ENCODE peak calls at places on chromosome 12, in nine cellular contexts. Y, O, B, P, Q, Z, V, U and A are unnamed samples. For H3K27me3, the result is how much of the 10 kb centered on the place peaks cover.

GRCh38 chr12:87768884-87769283 is 260.3 kb downstream of the C12orf50 start:
- DNase-seq in Q (no peak), P (no peak), Y (no peak), Z (no peak), B (no peak), V (no peak), U (no peak), O (no peak), A (no peak)

GRCh38 chr12:22569253-22569652 is 24.9 kb upstream of the C2CD5 start:
- DNase-seq in V (no peak), Y (no peak), B (no peak), Q (no peak), O (no peak), Z (no peak), P (no peak), U (no peak), A (no peak)

GRCh38 chr12:65004270-65004669 is 116.8 kb downstream of the WIF1 start:
- DNase-seq in Y (no peak), O (no peak), U (no peak), V (no peak), Q (no peak), P (no peak), Z (no peak), B (no peak), A (no peak)

GRCh38 chr12:90801776-90802175 is 153.2 kb downstream of the CCER1 start:
- DNase-seq in Q (no peak), O (no peak), V (no peak), U (no peak), Z (no peak), Y (no peak), B (no peak), P (no peak), A (no peak)

GRCh38 chr12:113174461-113175384 is 10.6 kb downstream of the DDX54 start:
- DNase-seq in P (peak), Y (peak), U (no peak), O (peak), Q (peak), V (peak), B (peak), Z (peak), A (peak)

GRCh38 chr12:132218915-132219314 is 74.7 kb downstream of the NOC4L start:
- DNase-seq in B (no peak), Z (peak), P (peak), V (no peak), Y (peak), O (no peak), U (peak), Q (no peak), A (peak)

GRCh38 chr12:75482636-75483035 is 2.1 kb downstream of the GLIPR1 start:
- DNase-seq in O (no peak), Z (no peak), Y (no peak), V (no peak), P (no peak), U (no peak), Q (no peak), B (no peak), A (no peak)

GRCh38 chr12:1171657-1172056 is 180.6 kb downstream of the ERC1 start:
- DNase-seq in Y (no peak), B (no peak), U (no peak), O (no peak), V (no peak), Z (no peak), Q (no peak), P (peak), A (peak)

GRCh38 chr12:52359511-52360103 is 7.7 kb downstream of the KRT85 start:
- DNase-seq in Y (peak), Z (no peak), U (no peak), V (no peak), B (no peak), Q (no peak), O (no peak), P (no peak), A (no peak)

GRCh38 chr12:93741741-93742085 is 64.5 kb downstream of the CRADD start:
- DNase-seq in Q (no peak), V (no peak), P (peak), Y (no peak), B (no peak), Z (no peak), O (no peak), U (peak), A (no peak)

GRCh38 chr12:44616385-44616784 is 259.7 kb downstream of the NELL2 start:
- DNase-seq in Z (no peak), B (no peak), V (no peak), Q (no peak), Y (no peak), U (no peak), O (no peak), P (no peak), A (no peak)

GRCh38 chr12:120846721-120847120 is 57.4 kb downstream of the SPPL3 start:
- DNase-seq in O (no peak), P (no peak), B (no peak), Z (no peak), U (no peak), Q (no peak), Y (no peak), V (no peak), A (no peak)

GRCh38 chr12:65098364-65098763 is 22.7 kb downstream of the WIF1 start:
- DNase-seq in Q (no peak), U (no peak), P (no peak), Y (no peak), O (no peak), B (no peak), V (no peak), Z (no peak), A (no peak)

GRCh38 chr12:46814143-46814542 is 11.7 kb downstream of the SLC38A4 start:
- DNase-seq in Q (no peak), P (no peak), Y (no peak), B (no peak), V (no peak), O (no peak), Z (no peak), U (no peak), A (no peak)

GRCh38 chr12:40262657-40263056 is 37.9 kb downstream of the LRRK2 start:
- DNase-seq in O (no peak), Q (no peak), Y (no peak), B (no peak), U (no peak), Z (no peak), P (no peak), V (no peak), A (no peak)

GRCh38 chr12:98894412-98895085 is 249.5 kb downstream of the APAF1 start:
- DNase-seq in P (no peak), Q (no peak), U (no peak), Y (no peak), Z (peak), B (no peak), O (no peak), V (no peak), A (no peak)

GRCh38 chr12:122406701-122407154 is 15.7 kb downstream of the CLIP1 start:
- DNase-seq in Q (no peak), P (no peak), Z (no peak), O (no peak), Y (no peak), V (no peak), B (no peak), U (no peak), A (no peak)

DNA sequence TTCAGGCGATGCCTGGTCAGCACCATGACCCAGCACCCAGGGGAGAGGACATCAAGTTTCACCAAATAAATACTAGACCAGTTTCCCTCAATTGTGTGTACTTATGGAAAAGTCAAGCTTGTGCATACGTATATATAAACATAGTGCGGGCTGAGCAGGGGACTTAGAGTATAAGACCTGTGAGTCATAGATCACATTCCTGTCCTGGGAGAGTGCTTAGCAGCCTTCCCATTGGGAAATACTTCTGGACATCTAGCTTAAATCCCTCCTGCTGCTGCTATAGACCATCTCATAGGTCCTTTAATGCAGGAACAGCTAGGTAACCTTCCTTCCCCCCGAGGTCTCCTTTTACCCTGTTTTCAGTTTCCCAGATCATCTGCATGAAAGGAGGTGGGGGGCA is 51.9 kb downstream of the PRMT8 start:
- DNase-seq in O (no peak), Q (no peak), V (no peak), Y (no peak), U (no peak), B (no peak), P (no peak), Z (no peak), A (no peak)
- H3K27me3 ChIP-seq in O (under half), Q (under half), V (under half), Y (under half), U (under half), B (under half), P (under half), Z (under half), A (under half)

GRCh38 chr12:54021432-54022013 is 6.7 kb upstream of the HOXC6 start:
- DNase-seq in Q (no peak), V (no peak), U (no peak), Z (no peak), B (no peak), Y (no peak), P (no peak), O (peak), A (no peak)

GRCh38 chr12:54020587-54020969 is 7.7 kb upstream of the HOXC6 start:
- DNase-seq in O (peak), Y (no peak), U (no peak), B (no peak), Q (no peak), Z (no peak), P (no peak), V (no peak), A (no peak)

GRCh38 chr12:54019111-54019811 is 9.0 kb upstream of the HOXC6 start:
- DNase-seq in Q (no peak), V (no peak), B (no peak), P (no peak), U (no peak), Z (no peak), Y (no peak), O (peak), A (no peak)

GRCh38 chr12:54019924-54020586 is 8.2 kb upstream of the HOXC6 start:
- DNase-seq in Y (no peak), O (peak), Z (no peak), P (no peak), B (no peak), V (no peak), U (no peak), Q (no peak), A (no peak)

GRCh38 chr12:54021006-54021405 is 7.2 kb upstream of the HOXC6 start:
- DNase-seq in Q (no peak), Y (no peak), Z (no peak), P (no peak), V (no peak), O (peak), B (no peak), U (no peak), A (no peak)
- H3K27me3 ChIP-seq in Q (under half), Y (under half), Z (half or more), P (half or more), V (half or more), O (under half), B (half or more), U (half or more), A (under half)

GRCh38 chr12:69918287-69918686 is 93.3 kb downstream of the MYRFL start:
- DNase-seq in P (no peak), Q (no peak), Z (no peak), U (no peak), O (no peak), B (no peak), Y (no peak), V (no peak), A (no peak)

GRCh38 chr12:69910739-69911138 is 85.7 kb downstream of the MYRFL start:
- DNase-seq in Q (no peak), O (no peak), Z (no peak), Y (no peak), B (no peak), P (no peak), V (no peak), U (no peak), A (no peak)

GRCh38 chr12:69915964-69916363 is 90.9 kb downstream of the MYRFL start:
- DNase-seq in Y (no peak), U (no peak), B (no peak), P (no peak), Z (no peak), V (no peak), O (no peak), Q (no peak), A (no peak)

GRCh38 chr12:69919565-69919964 is 94.5 kb downstream of the MYRFL start:
- DNase-seq in V (no peak), Q (no peak), Y (no peak), O (no peak), Z (no peak), B (no peak), U (no peak), P (peak), A (no peak)

GRCh38 chr12:69916541-69917270 is 91.7 kb downstream of the MYRFL start:
- DNase-seq in Y (no peak), O (no peak), Q (no peak), V (no peak), B (no peak), Z (no peak), P (peak), U (no peak), A (no peak)
- H3K27me3 ChIP-seq in Y (under half), O (under half), Q (under half), V (under half), B (under half), Z (under half), P (under half), U (under half), A (under half)

GRCh38 chr12:34371050-34371449 is 348.8 kb downstream of the ALG10 start:
- DNase-seq in B (no peak), Y (no peak), Z (no peak), O (no peak), U (no peak), P (no peak), V (no peak), Q (no peak), A (no peak)

GRCh38 chr12:34376133-34376799 is 354.0 kb downstream of the ALG10 start:
- DNase-seq in B (no peak), Y (no peak), O (no peak), U (no peak), V (no peak), Z (no peak), P (no peak), Q (no peak), A (no peak)

GRCh38 chr12:34368079-34368478 is 345.8 kb downstream of the ALG10 start:
- DNase-seq in Y (no peak), U (no peak), Q (no peak), V (no peak), B (no peak), O (no peak), P (no peak), Z (no peak), A (no peak)

GRCh38 chr12:34373926-34374325 is 351.6 kb downstream of the ALG10 start:
- DNase-seq in Q (no peak), P (no peak), V (no peak), Y (no peak), U (no peak), Z (no peak), O (no peak), B (no peak), A (no peak)

DNA sequence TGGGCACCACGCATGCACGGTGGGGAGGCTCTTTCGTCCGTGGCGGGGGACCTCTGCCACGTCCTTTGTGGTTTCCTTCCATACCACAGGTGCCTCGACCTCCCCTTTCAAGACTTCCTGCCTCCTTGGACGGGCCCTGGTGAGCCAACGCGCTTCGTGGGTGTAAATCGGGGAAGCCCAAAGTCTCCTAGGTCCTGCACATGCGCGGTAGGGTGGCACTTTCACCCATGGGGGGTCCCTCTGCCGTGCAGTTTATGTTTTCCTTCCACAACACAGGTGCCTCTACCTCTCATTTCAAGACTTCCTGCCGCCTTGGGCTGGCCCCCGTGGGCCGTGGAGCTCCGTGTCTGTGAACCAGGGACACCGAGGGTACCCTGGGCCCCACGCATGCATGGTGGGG is 349.7 kb downstream of the ALG10 start:
- DNase-seq in Z (no peak), U (no peak), Q (no peak), P (no peak), B (no peak), Y (no peak), V (no peak), O (no peak), A (no peak)
- H3K27me3 ChIP-seq in Z (under half), U (under half), Q (under half), P (under half), B (under half), Y (under half), V (under half), O (under half), A (under half)

DNA sequence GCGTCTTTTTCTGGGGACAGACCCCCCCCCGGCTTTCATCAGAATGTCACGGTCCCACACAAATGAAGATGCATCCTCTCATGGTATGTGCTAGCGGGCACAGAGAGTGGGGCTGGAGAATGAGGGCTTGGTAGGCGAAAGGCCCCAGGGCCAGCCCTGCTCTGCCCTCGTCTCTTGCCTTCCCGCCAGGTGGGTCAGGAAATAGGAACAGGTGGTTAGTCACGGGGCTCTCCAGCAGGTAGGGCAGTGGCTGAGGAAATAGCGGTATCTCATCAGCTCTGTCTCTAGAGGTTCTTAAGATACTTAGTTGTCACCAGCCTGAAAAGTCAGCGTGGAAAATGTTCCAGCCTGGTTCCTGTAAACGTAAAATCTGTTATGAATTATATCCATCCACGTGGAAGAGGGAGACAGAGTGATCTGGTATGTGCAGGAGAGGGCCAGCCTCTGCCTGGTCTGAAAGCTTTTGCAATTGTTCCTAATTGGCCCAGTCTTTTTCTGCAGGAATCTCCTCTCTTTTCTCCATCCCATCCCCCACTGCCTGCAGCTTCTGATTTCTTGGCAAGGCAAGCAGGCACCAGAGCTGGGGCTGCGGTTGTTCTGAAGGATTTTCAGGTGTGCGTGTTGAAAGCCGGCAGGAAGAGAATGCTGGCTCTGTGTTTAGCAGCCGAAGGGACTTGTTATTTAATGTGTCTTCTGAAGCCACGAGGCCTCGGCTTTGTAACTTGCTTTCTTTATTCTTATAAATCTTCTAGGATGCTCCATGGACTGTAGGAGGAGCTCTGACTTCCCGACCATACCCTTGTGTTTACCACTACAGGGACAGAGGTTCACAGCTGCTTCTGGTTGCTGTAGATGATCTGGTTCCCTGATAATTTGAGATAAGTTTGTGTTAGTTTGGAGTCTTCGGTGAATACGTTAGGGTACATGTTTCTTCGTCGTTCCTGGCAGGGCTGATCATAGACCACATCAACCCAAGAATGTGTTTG is 131.1 kb downstream of the CACNA1C start:
- DNase-seq in P (peak), V (no peak), U (no peak), Y (no peak), Z (no peak), O (no peak), B (no peak), Q (no peak), A (no peak)
- H3K27me3 ChIP-seq in P (under half), V (under half), U (under half), Y (under half), Z (under half), O (under half), B (under half), Q (under half), A (under half)

DNA sequence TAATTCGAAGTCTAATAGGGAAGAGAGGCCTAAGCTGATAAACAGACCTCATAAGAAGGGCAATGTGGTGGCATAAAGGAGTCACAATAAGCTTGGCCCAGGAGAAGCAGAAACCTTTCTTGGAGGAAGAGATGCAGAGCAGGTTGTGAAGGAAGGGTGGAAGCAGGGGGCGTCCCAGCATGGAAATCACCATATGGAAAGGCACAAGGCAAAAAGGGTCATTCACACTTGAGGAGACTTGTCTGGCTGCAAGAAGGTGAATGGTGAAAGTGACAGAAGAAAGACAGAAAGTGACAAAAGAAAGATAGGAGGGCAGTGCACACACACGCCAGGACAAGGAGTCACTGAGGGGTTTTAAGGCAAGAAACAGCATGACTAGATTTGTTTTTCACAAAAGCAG is 38.4 kb downstream of the GALNT4 start:
- DNase-seq in Q (no peak), P (no peak), U (no peak), Z (no peak), Y (no peak), O (no peak), V (no peak), B (no peak), A (no peak)
- H3K27me3 ChIP-seq in Q (under half), P (under half), U (under half), Z (under half), Y (under half), O (under half), V (under half), B (under half), A (under half)

GRCh38 chr12:15220961-15221885 is at the start of gene RERG:
- DNase-seq in O (peak), B (peak), U (peak), Z (peak), P (peak), V (peak), Y (no peak), Q (peak), A (peak)
- H3K27me3 ChIP-seq in O (under half), B (under half), U (under half), Z (under half), P (under half), V (under half), Y (under half), Q (under half), A (under half)

DNA sequence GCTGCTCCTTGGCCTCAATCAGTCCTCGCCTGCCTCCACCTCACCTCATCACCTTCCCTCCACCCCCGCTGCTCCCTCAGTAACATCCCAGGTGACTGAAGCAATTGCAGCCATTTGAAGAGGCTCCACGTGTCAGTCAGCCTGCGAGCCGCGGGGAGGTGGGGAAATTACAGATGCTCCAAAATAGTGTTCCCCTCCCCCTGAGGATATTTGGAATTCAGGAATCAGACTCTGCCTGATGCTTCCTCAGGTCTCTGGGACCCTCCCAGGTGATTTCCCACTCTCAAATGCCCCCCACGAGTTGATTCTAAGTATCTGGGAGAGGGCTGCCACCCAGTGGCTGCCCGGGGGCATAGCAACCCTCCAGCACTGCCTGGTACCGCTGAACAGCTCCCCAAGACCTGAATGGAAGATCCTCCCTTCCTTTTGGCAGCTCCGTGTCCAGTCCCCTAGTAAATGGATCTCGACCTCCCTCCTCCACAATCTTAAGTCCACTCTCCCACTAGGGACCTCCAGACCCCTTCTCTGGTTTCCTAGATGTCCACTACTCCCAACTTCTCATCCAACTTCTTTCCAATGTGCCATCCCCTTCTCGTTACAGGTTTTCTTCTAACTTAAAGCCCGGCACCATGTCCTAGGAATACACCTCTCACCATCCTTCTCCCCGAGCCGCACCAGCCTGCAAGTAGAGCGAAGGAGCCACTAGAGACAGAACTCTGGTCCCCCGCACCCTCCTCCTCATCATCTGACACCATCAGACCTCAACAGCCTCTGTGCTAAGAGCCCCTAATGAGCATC is 1.4 kb upstream of the ASIC1 start:
- DNase-seq in V (peak), Y (peak), P (peak), Z (peak), O (peak), Q (peak), U (no peak), B (no peak), A (peak)
- H3K27me3 ChIP-seq in V (under half), Y (under half), P (under half), Z (under half), O (under half), Q (under half), U (under half), B (half or more), A (under half)